ENCODE peak calls at places on chromosomes 1 and 21, in seven cellular contexts. P, G, M, B, U, S and Y are unnamed samples.

GRCh38 chr1:223102797-223103533 is 40.1 kb downstream of the TLR5 start:
- DNase-seq in P (no peak), G (no peak), M (no peak), B (peak), U (no peak), S (no peak), Y (no peak)

GRCh38 chr1:106876384-106876783 is 180.1 kb upstream of the PRMT6 start:
- DNase-seq in P (no peak), G (no peak), M (no peak), B (no peak), U (no peak), S (no peak), Y (no peak)

GRCh38 chr1:145926706-145927072 is 595 bp downstream of the RBM8A start:
- DNase-seq in P (peak), G (no peak), M (no peak), B (no peak), U (no peak), S (no peak), Y (no peak)

GRCh38 chr1:27141266-27142003 is 13.5 kb downstream of the SLC9A1 start:
- DNase-seq in P (no peak), G (no peak), M (no peak), B (no peak), U (no peak), S (no peak), Y (no peak)

GRCh38 chr1:34009340-34009975 is 145.6 kb downstream of the HMGB4 start:
- DNase-seq in P (no peak), G (no peak), M (no peak), B (no peak), U (no peak), S (no peak), Y (no peak)

GRCh38 chr1:59292557-59292956 is 4.3 kb upstream of the FGGY start:
- DNase-seq in P (no peak), G (peak), M (no peak), B (peak), U (peak), S (no peak), Y (peak)

GRCh38 chr1:212127219-212127618 is 91.7 kb downstream of the DTL start:
- DNase-seq in P (no peak), G (no peak), M (no peak), B (no peak), U (no peak), S (no peak), Y (no peak)

GRCh38 chr1:24150228-24151174 is 7.6 kb upstream of the IL22RA1 start:
- DNase-seq in P (peak), G (peak), M (peak), B (peak), U (peak), S (peak), Y (peak)

GRCh38 chr1:35808376-35809155 is 750 bp downstream of the AGO4 start:
- DNase-seq in P (no peak), G (no peak), M (peak), B (peak), U (peak), S (no peak), Y (peak)

GRCh38 chr1:150877220-150877516 is 769 bp upstream of the ARNT start:
- DNase-seq in P (no peak), G (no peak), M (no peak), B (no peak), U (no peak), S (no peak), Y (no peak)

GRCh38 chr1:68204965-68205630 is 27.2 kb downstream of the WLS start:
- DNase-seq in P (no peak), G (no peak), M (no peak), B (no peak), U (no peak), S (no peak), Y (no peak)

GRCh38 chr1:155196103-155196892 is 11.4 kb downstream of the THBS3 start:
- DNase-seq in P (no peak), G (no peak), M (no peak), B (no peak), U (peak), S (no peak), Y (no peak)

GRCh38 chr1:84896279-84896678 is 3.3 kb upstream of the LPAR3 start:
- DNase-seq in P (no peak), G (no peak), M (no peak), B (no peak), U (no peak), S (no peak), Y (no peak)

GRCh38 chr1:83954301-83954823 is 44.6 kb downstream of the TTLL7 start:
- DNase-seq in P (no peak), G (no peak), M (no peak), B (no peak), U (no peak), S (no peak), Y (no peak)

GRCh38 chr1:163842546-163842945 is 520.8 kb downstream of the NUF2 start:
- DNase-seq in P (no peak), G (no peak), M (no peak), B (no peak), U (no peak), S (no peak), Y (peak)

GRCh38 chr1:221556435-221556834 is 185.5 kb downstream of the DUSP10 start:
- DNase-seq in P (no peak), G (no peak), M (no peak), B (no peak), U (no peak), S (no peak), Y (no peak)

GRCh38 chr1:116218922-116219321 is 107.7 kb downstream of the MAB21L3 start:
- DNase-seq in P (no peak), G (no peak), M (no peak), B (no peak), U (no peak), S (no peak), Y (no peak)

GRCh38 chr1:167627865-167628641 is 2.0 kb upstream of the RCSD1 start:
- DNase-seq in P (peak), G (no peak), M (peak), B (no peak), U (no peak), S (peak), Y (no peak)

GRCh38 chr1:77841574-77841973 is 46.9 kb upstream of the NEXN start:
- DNase-seq in P (no peak), G (no peak), M (no peak), B (no peak), U (no peak), S (no peak), Y (no peak)

GRCh38 chr1:228937851-228938247 is 202.6 kb downstream of the RHOU start:
- DNase-seq in P (no peak), G (no peak), M (no peak), B (no peak), U (peak), S (no peak), Y (peak)

GRCh38 chr1:22534951-22535350 is 28.3 kb upstream of the EPHA8 start:
- DNase-seq in P (no peak), G (no peak), M (no peak), B (no peak), U (no peak), S (no peak), Y (no peak)

GRCh38 chr1:117093870-117094621 is 27.5 kb downstream of the TRIM45 start:
- DNase-seq in P (no peak), G (no peak), M (peak), B (peak), U (no peak), S (peak), Y (peak)

GRCh38 chr21:42527489-42528158 is 14.0 kb downstream of the SLC37A1 start:
- DNase-seq in P (peak), G (no peak), M (peak), B (no peak), U (no peak), S (peak), Y (peak)

GRCh38 chr1:67158401-67158800 is 7.9 kb upstream of the IL23R start:
- DNase-seq in P (no peak), G (no peak), M (no peak), B (no peak), U (no peak), S (no peak), Y (no peak)

GRCh38 chr1:12339861-12340557 is 110.2 kb downstream of the VPS13D start:
- DNase-seq in P (no peak), G (no peak), M (no peak), B (no peak), U (no peak), S (no peak), Y (peak)

GRCh38 chr1:228393811-228394570 is 12.6 kb downstream of the TRIM11 start:
- DNase-seq in P (no peak), G (no peak), M (no peak), B (no peak), U (no peak), S (no peak), Y (no peak)

GRCh38 chr1:211828584-211829342 is 1.8 kb downstream of the LPGAT1 start:
- DNase-seq in P (no peak), G (no peak), M (no peak), B (no peak), U (no peak), S (no peak), Y (peak)

GRCh38 chr1:178168535-178168934 is 74.6 kb downstream of the RASAL2 start:
- DNase-seq in P (no peak), G (no peak), M (no peak), B (no peak), U (no peak), S (no peak), Y (peak)

GRCh38 chr1:37001697-37002096 is 32.6 kb downstream of the GRIK3 start:
- DNase-seq in P (no peak), G (no peak), M (no peak), B (no peak), U (no peak), S (no peak), Y (no peak)

GRCh38 chr21:46100426-46100825 is 2.5 kb downstream of the COL6A2 start:
- DNase-seq in P (no peak), G (peak), M (no peak), B (no peak), U (no peak), S (no peak), Y (peak)

GRCh38 chr1:32068891-32069590 is 3.7 kb upstream of the TMEM39B start:
- DNase-seq in P (no peak), G (no peak), M (no peak), B (no peak), U (no peak), S (no peak), Y (peak)

GRCh38 chr1:24692351-24692980 is 49.4 kb downstream of the SRRM1 start:
- DNase-seq in P (no peak), G (no peak), M (no peak), B (no peak), U (no peak), S (no peak), Y (no peak)

GRCh38 chr1:183089025-183089639 is 65.9 kb downstream of the LAMC1 start:
- DNase-seq in P (no peak), G (no peak), M (no peak), B (no peak), U (no peak), S (no peak), Y (no peak)

GRCh38 chr1:235070819-235071218 is 57.8 kb downstream of the TOMM20 start:
- DNase-seq in P (no peak), G (no peak), M (no peak), B (no peak), U (no peak), S (no peak), Y (no peak)